ENCODE peak calls at places on chromosomes 12 and 14, in ten cellular contexts. One of them, this sample, is unnamed.

GRCh38 chr12:24889403-24889802 is 59.5 kb downstream of the BCAT1 start:
- DNase-seq in SK-N-SH: no peak
- DNase-seq in left ventricle myocardium inferior: no peak
- DNase-seq in heart left ventricle: no peak
- DNase-seq in keratinocyte: no peak
- DNase-seq in GM23338: no peak
- DNase-seq in lung: no peak
- DNase-seq in AG04450: no peak
- DNase-seq in psoas muscle: no peak
- DNase-seq in testis: no peak
- DNase-seq in this sample: no peak

GRCh38 chr12:74105434-74105833 is 432.2 kb upstream of the ATXN7L3B start:
- DNase-seq in SK-N-SH: no peak
- DNase-seq in left ventricle myocardium inferior: no peak
- DNase-seq in heart left ventricle: no peak
- DNase-seq in keratinocyte: peak; percentile 7
- DNase-seq in GM23338: no peak
- DNase-seq in lung: no peak
- DNase-seq in AG04450: no peak
- DNase-seq in psoas muscle: no peak
- DNase-seq in testis: no peak
- DNase-seq in this sample: no peak

GRCh38 chr12:122834921-122835692 is at the start of gene HIP1R:
- DNase-seq in SK-N-SH: peak; percentile 94
- DNase-seq in left ventricle myocardium inferior: no peak
- DNase-seq in heart left ventricle: no peak
- DNase-seq in keratinocyte: no peak
- DNase-seq in GM23338: peak; percentile 59
- DNase-seq in lung: no peak
- DNase-seq in AG04450: no peak
- DNase-seq in psoas muscle: no peak
- DNase-seq in testis: peak; percentile 55
- DNase-seq in this sample: no peak

GRCh38 chr14:101454229-101454628 is 107.1 kb upstream of the DIO3 start:
- DNase-seq in SK-N-SH: no peak
- DNase-seq in left ventricle myocardium inferior: no peak
- DNase-seq in heart left ventricle: no peak
- DNase-seq in keratinocyte: no peak
- DNase-seq in GM23338: no peak
- DNase-seq in lung: no peak
- DNase-seq in AG04450: no peak
- DNase-seq in psoas muscle: no peak
- DNase-seq in testis: no peak
- DNase-seq in this sample: no peak

GRCh38 chr14:70856851-70857498 is 47.7 kb upstream of the MAP3K9 start:
- DNase-seq in SK-N-SH: no peak
- DNase-seq in left ventricle myocardium inferior: no peak
- DNase-seq in heart left ventricle: no peak
- DNase-seq in keratinocyte: peak; percentile 84
- DNase-seq in GM23338: no peak
- DNase-seq in lung: no peak
- DNase-seq in AG04450: peak; percentile 77
- DNase-seq in psoas muscle: no peak
- DNase-seq in testis: no peak
- DNase-seq in this sample: no peak

GRCh38 chr14:99972748-99973466 is 92.3 kb upstream of the EVL start:
- DNase-seq in SK-N-SH: no peak
- DNase-seq in left ventricle myocardium inferior: no peak
- DNase-seq in heart left ventricle: no peak
- DNase-seq in keratinocyte: no peak
- DNase-seq in GM23338: no peak
- DNase-seq in lung: no peak
- DNase-seq in AG04450: no peak
- DNase-seq in psoas muscle: no peak
- DNase-seq in testis: no peak
- DNase-seq in this sample: no peak

GRCh38 chr12:28872654-28873268 is 276.3 kb upstream of the FAR2 start:
- DNase-seq in SK-N-SH: peak; percentile 30
- DNase-seq in left ventricle myocardium inferior: no peak
- DNase-seq in heart left ventricle: peak; percentile 47
- DNase-seq in keratinocyte: peak; percentile 40
- DNase-seq in GM23338: peak; percentile 73
- DNase-seq in lung: peak; percentile 34
- DNase-seq in AG04450: peak; percentile 33
- DNase-seq in psoas muscle: no peak
- DNase-seq in testis: peak; percentile 70
- DNase-seq in this sample: no peak

GRCh38 chr14:50598765-50599164 is 38.8 kb downstream of the ATL1 start:
- DNase-seq in SK-N-SH: no peak
- DNase-seq in left ventricle myocardium inferior: no peak
- DNase-seq in heart left ventricle: no peak
- DNase-seq in keratinocyte: no peak
- DNase-seq in GM23338: no peak
- DNase-seq in lung: no peak
- DNase-seq in AG04450: no peak
- DNase-seq in psoas muscle: no peak
- DNase-seq in testis: no peak
- DNase-seq in this sample: no peak

GRCh38 chr12:50610171-50610570 is 105.4 kb downstream of the DIP2B start:
- DNase-seq in SK-N-SH: no peak
- DNase-seq in left ventricle myocardium inferior: no peak
- DNase-seq in heart left ventricle: no peak
- DNase-seq in keratinocyte: no peak
- DNase-seq in GM23338: no peak
- DNase-seq in lung: no peak
- DNase-seq in AG04450: no peak
- DNase-seq in psoas muscle: no peak
- DNase-seq in testis: no peak
- DNase-seq in this sample: no peak

GRCh38 chr12:113462117-113462774 is 9.4 kb downstream of the LHX5 start:
- DNase-seq in SK-N-SH: peak; percentile 87
- DNase-seq in left ventricle myocardium inferior: peak; percentile 82
- DNase-seq in heart left ventricle: peak; percentile 69
- DNase-seq in keratinocyte: peak; percentile 5
- DNase-seq in GM23338: peak; percentile 85
- DNase-seq in lung: peak; percentile 75
- DNase-seq in AG04450: peak; percentile 29
- DNase-seq in psoas muscle: peak; percentile 86
- DNase-seq in testis: peak; percentile 91
- DNase-seq in this sample: peak; percentile 78

GRCh38 chr12:71536279-71536938 is 96.8 kb downstream of the LGR5 start:
- DNase-seq in SK-N-SH: no peak
- DNase-seq in left ventricle myocardium inferior: no peak
- DNase-seq in heart left ventricle: no peak
- DNase-seq in keratinocyte: no peak
- DNase-seq in GM23338: no peak
- DNase-seq in lung: no peak
- DNase-seq in AG04450: no peak
- DNase-seq in psoas muscle: no peak
- DNase-seq in testis: no peak
- DNase-seq in this sample: no peak

GRCh38 chr14:23183076-23183475 is 384 bp downstream of the SLC7A8 start:
- DNase-seq in SK-N-SH: no peak
- DNase-seq in left ventricle myocardium inferior: no peak
- DNase-seq in heart left ventricle: no peak
- DNase-seq in keratinocyte: no peak
- DNase-seq in GM23338: peak; percentile 27
- DNase-seq in lung: no peak
- DNase-seq in AG04450: no peak
- DNase-seq in psoas muscle: no peak
- DNase-seq in testis: peak; percentile 48
- DNase-seq in this sample: no peak

GRCh38 chr14:23183479-23183878 is at the start of gene SLC7A8:
- DNase-seq in SK-N-SH: no peak
- DNase-seq in left ventricle myocardium inferior: peak; percentile 56
- DNase-seq in heart left ventricle: peak; percentile 34
- DNase-seq in keratinocyte: no peak
- DNase-seq in GM23338: peak; percentile 78
- DNase-seq in lung: peak; percentile 44
- DNase-seq in AG04450: no peak
- DNase-seq in psoas muscle: peak; percentile 71
- DNase-seq in testis: peak; percentile 88
- DNase-seq in this sample: no peak

GRCh38 chr14:23182372-23183014 is 967 bp downstream of the SLC7A8 start:
- DNase-seq in SK-N-SH: no peak
- DNase-seq in left ventricle myocardium inferior: no peak
- DNase-seq in heart left ventricle: peak; percentile 23
- DNase-seq in keratinocyte: no peak
- DNase-seq in GM23338: peak; percentile 94
- DNase-seq in lung: peak; percentile 62
- DNase-seq in AG04450: no peak
- DNase-seq in psoas muscle: peak; percentile 66
- DNase-seq in testis: peak; percentile 85
- DNase-seq in this sample: no peak

GRCh38 chr14:23181453-23181852 is 2.0 kb downstream of the SLC7A8 start:
- DNase-seq in SK-N-SH: no peak
- DNase-seq in left ventricle myocardium inferior: no peak
- DNase-seq in heart left ventricle: no peak
- DNase-seq in keratinocyte: no peak
- DNase-seq in GM23338: no peak
- DNase-seq in lung: no peak
- DNase-seq in AG04450: no peak
- DNase-seq in psoas muscle: no peak
- DNase-seq in testis: no peak
- DNase-seq in this sample: no peak

DNA sequence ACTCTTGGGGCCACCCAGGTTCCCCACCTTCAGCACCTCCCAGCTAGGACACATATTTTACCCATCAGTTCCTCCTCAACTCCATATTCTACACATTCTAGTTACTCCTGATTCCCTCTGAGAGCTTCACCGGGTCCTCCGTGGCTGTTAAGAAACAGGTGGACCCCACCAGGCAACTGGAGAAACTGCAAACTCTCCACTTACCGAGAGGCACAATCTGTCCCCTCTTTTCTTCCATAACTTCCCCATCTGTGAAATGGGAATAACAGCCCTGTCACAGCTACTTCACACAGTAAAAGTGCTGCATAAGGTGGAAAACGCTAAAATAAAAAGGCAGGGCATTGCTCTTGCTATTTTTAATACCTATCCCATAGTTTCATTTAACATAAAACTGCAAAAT is 1.5 kb downstream of the SLC7A8 start:
- DNase-seq in SK-N-SH: no peak
- DNase-seq in left ventricle myocardium inferior: no peak
- DNase-seq in heart left ventricle: no peak
- DNase-seq in keratinocyte: no peak
- DNase-seq in GM23338: peak; percentile 36
- DNase-seq in lung: no peak
- DNase-seq in AG04450: no peak
- DNase-seq in psoas muscle: no peak
- DNase-seq in testis: no peak
- DNase-seq in this sample: no peak
- H3K4me3 ChIP-seq in SK-N-SH: peak overlapping the region; percentile 61
- H3K4me3 ChIP-seq in left ventricle myocardium inferior: peak overlapping the region; percentile 69
- H3K4me3 ChIP-seq in heart left ventricle: peak overlapping the region; percentile 67
- H3K4me3 ChIP-seq in keratinocyte: peak overlapping the region; percentile 89
- H3K4me3 ChIP-seq in GM23338: peak overlapping the region; percentile 68
- H3K4me3 ChIP-seq in lung: no peak overlapping the region
- H3K4me3 ChIP-seq in AG04450: no peak overlapping the region
- H3K4me3 ChIP-seq in psoas muscle: peak overlapping the region; percentile 73
- H3K4me3 ChIP-seq in testis: no peak overlapping the region
- H3K4me3 ChIP-seq in this sample: peak overlapping the region; percentile 72

GRCh38 chr12:111503116-111503515 is 96.0 kb downstream of the ATXN2 start:
- DNase-seq in SK-N-SH: no peak
- DNase-seq in left ventricle myocardium inferior: no peak
- DNase-seq in heart left ventricle: no peak
- DNase-seq in keratinocyte: no peak
- DNase-seq in GM23338: no peak
- DNase-seq in lung: no peak
- DNase-seq in AG04450: peak; percentile 58
- DNase-seq in psoas muscle: no peak
- DNase-seq in testis: no peak
- DNase-seq in this sample: no peak

GRCh38 chr12:111506260-111506659 is 92.9 kb downstream of the ATXN2 start:
- DNase-seq in SK-N-SH: no peak
- DNase-seq in left ventricle myocardium inferior: no peak
- DNase-seq in heart left ventricle: no peak
- DNase-seq in keratinocyte: no peak
- DNase-seq in GM23338: no peak
- DNase-seq in lung: no peak
- DNase-seq in AG04450: no peak
- DNase-seq in psoas muscle: no peak
- DNase-seq in testis: no peak
- DNase-seq in this sample: no peak

GRCh38 chr12:111505601-111506036 is 93.5 kb downstream of the ATXN2 start:
- DNase-seq in SK-N-SH: no peak
- DNase-seq in left ventricle myocardium inferior: no peak
- DNase-seq in heart left ventricle: no peak
- DNase-seq in keratinocyte: no peak
- DNase-seq in GM23338: no peak
- DNase-seq in lung: no peak
- DNase-seq in AG04450: no peak
- DNase-seq in psoas muscle: no peak
- DNase-seq in testis: no peak
- DNase-seq in this sample: no peak
- TF ChIP-seq CTCF in SK-N-SH: peak; percentile 23
- TF ChIP-seq CTCF in left ventricle myocardium inferior: no peak
- TF ChIP-seq CTCF in heart left ventricle: no peak
- TF ChIP-seq CTCF in keratinocyte: no peak
- TF ChIP-seq CTCF in GM23338: no peak
- TF ChIP-seq CTCF in lung: no peak
- TF ChIP-seq CTCF in AG04450: no peak
- TF ChIP-seq CTCF in psoas muscle: no peak
- TF ChIP-seq CTCF in testis: no peak
- TF ChIP-seq CTCF in this sample: no peak

GRCh38 chr12:12449533-12450025 is 92.7 kb downstream of the BORCS5 start:
- DNase-seq in SK-N-SH: no peak
- DNase-seq in left ventricle myocardium inferior: no peak
- DNase-seq in heart left ventricle: no peak
- DNase-seq in keratinocyte: no peak
- DNase-seq in GM23338: no peak
- DNase-seq in lung: peak; percentile 70
- DNase-seq in AG04450: no peak
- DNase-seq in psoas muscle: no peak
- DNase-seq in testis: peak; percentile 39
- DNase-seq in this sample: no peak
- H3K27ac ChIP-seq in SK-N-SH: no peak overlapping the region
- H3K27ac ChIP-seq in left ventricle myocardium inferior: no peak overlapping the region
- H3K27ac ChIP-seq in heart left ventricle: no peak overlapping the region
- H3K27ac ChIP-seq in keratinocyte: no peak overlapping the region
- H3K27ac ChIP-seq in GM23338: no peak overlapping the region
- H3K27ac ChIP-seq in lung: peak overlapping the region; percentile 13
- H3K27ac ChIP-seq in AG04450: no peak overlapping the region
- H3K27ac ChIP-seq in psoas muscle: no peak overlapping the region
- H3K27ac ChIP-seq in testis: peak overlapping the region; percentile 5
- H3K27ac ChIP-seq in this sample: no peak overlapping the region

DNA sequence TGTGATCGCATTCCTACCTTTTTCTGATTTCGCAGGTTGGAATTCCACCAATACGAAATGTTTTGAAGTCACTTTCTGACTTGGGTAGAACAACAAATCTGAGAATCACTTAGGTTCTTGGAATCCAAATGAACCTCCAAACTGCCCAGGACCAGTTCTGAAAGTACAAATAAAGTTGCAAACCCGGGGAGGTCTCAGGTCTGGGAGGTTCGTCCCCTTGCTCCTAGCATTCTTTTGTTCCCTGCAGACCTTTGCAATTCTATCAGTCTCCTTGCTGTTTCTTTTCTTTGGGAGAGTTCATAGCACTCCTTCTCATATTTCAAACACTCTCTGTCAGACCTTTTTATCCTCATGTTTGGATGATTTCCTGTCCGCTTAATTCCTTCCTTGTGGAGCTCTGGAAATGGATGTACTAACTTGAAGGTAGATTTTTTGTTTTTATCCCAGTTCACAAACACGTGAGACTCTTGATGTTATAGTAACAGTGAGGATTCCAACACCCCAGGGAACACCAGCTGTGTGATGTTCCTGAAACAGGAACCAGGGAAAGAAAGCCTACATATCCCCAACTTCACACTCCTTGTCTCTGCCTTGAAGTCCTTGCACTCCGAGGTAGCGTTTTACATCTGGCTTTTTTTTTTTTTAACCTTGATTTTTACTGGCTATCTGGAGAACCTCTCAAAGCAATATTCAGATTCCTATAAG is 70.6 kb downstream of the TMEM132C start:
- DNase-seq in SK-N-SH: no peak
- DNase-seq in left ventricle myocardium inferior: no peak
- DNase-seq in heart left ventricle: no peak
- DNase-seq in keratinocyte: no peak
- DNase-seq in GM23338: no peak
- DNase-seq in lung: no peak
- DNase-seq in AG04450: no peak
- DNase-seq in psoas muscle: no peak
- DNase-seq in testis: no peak
- DNase-seq in this sample: no peak
- H3K4me3 ChIP-seq in SK-N-SH: no peak overlapping the region
- H3K4me3 ChIP-seq in left ventricle myocardium inferior: no peak overlapping the region
- H3K4me3 ChIP-seq in heart left ventricle: no peak overlapping the region
- H3K4me3 ChIP-seq in keratinocyte: no peak overlapping the region
- H3K4me3 ChIP-seq in GM23338: no peak overlapping the region
- H3K4me3 ChIP-seq in lung: no peak overlapping the region
- H3K4me3 ChIP-seq in AG04450: no peak overlapping the region
- H3K4me3 ChIP-seq in psoas muscle: no peak overlapping the region
- H3K4me3 ChIP-seq in testis: no peak overlapping the region
- H3K4me3 ChIP-seq in this sample: no peak overlapping the region

This sample was measured in coronary artery.